ENCODE peak calls at places on chromosomes 2 and 18, in eight cellular contexts. One of them, this sample, is unnamed.
A peak's percentile ranks its signal among the peaks of the same experiment; 100 is the strongest.

GRCh38 chr2:146481629-146482028 is 1363.2 kb upstream of the ACVR2A start:
- DNase-seq in pancreas: no peak
- DNase-seq in tibial artery: no peak
- DNase-seq in AG10803: peak; percentile 16
- DNase-seq in BE2C: no peak
- DNase-seq in tibial nerve: no peak
- DNase-seq in astrocyte of the cerebellum: peak; percentile 18
- DNase-seq in astrocyte of the spinal cord: peak; percentile 45
- DNase-seq in this sample: no peak

GRCh38 chr2:26986576-26986975 is 16.1 kb downstream of the MAPRE3 start:
- DNase-seq in tibial nerve: no peak
- DNase-seq in astrocyte of the spinal cord: no peak
- DNase-seq in tibial artery: no peak
- DNase-seq in AG10803: no peak
- DNase-seq in astrocyte of the cerebellum: peak; percentile 36
- DNase-seq in BE2C: no peak
- DNase-seq in pancreas: no peak
- DNase-seq in this sample: no peak

GRCh38 chr2:33134086-33134763 is 187.5 kb downstream of the LTBP1 start:
- DNase-seq in tibial nerve: peak; percentile 66
- DNase-seq in astrocyte of the cerebellum: peak; percentile 99
- DNase-seq in pancreas: peak; percentile 10
- DNase-seq in astrocyte of the spinal cord: peak; percentile 99
- DNase-seq in BE2C: no peak
- DNase-seq in AG10803: peak; percentile 99
- DNase-seq in tibial artery: peak; percentile 75
- DNase-seq in this sample: peak; percentile 42

GRCh38 chr2:132632000-132632649 is 37.9 kb downstream of the LYPD1 start:
- DNase-seq in astrocyte of the cerebellum: no peak
- DNase-seq in BE2C: no peak
- DNase-seq in AG10803: peak; percentile 40
- DNase-seq in tibial nerve: no peak
- DNase-seq in pancreas: no peak
- DNase-seq in tibial artery: no peak
- DNase-seq in astrocyte of the spinal cord: peak; percentile 54
- DNase-seq in this sample: no peak

GRCh38 chr18:35376742-35377695 is at the start of gene ZNF396:
- DNase-seq in astrocyte of the spinal cord: peak; percentile 57
- DNase-seq in tibial artery: peak; percentile 83
- DNase-seq in tibial nerve: peak; percentile 73
- DNase-seq in AG10803: peak; percentile 62
- DNase-seq in BE2C: peak; percentile 55
- DNase-seq in astrocyte of the cerebellum: no peak
- DNase-seq in pancreas: peak; percentile 84
- DNase-seq in this sample: peak; percentile 32

GRCh38 chr18:47163241-47163640 is 12.9 kb downstream of the IER3IP1 start:
- DNase-seq in astrocyte of the cerebellum: no peak
- DNase-seq in tibial nerve: no peak
- DNase-seq in AG10803: peak; percentile 52
- DNase-seq in pancreas: no peak
- DNase-seq in BE2C: no peak
- DNase-seq in tibial artery: no peak
- DNase-seq in astrocyte of the spinal cord: peak; percentile 38
- DNase-seq in this sample: no peak

GRCh38 chr18:63676526-63676925 is 14.8 kb upstream of the SERPINB3 start:
- DNase-seq in tibial nerve: no peak
- DNase-seq in pancreas: no peak
- DNase-seq in tibial artery: no peak
- DNase-seq in BE2C: no peak
- DNase-seq in astrocyte of the spinal cord: no peak
- DNase-seq in astrocyte of the cerebellum: no peak
- DNase-seq in AG10803: no peak
- DNase-seq in this sample: no peak

GRCh38 chr2:203603451-203604389 is 68.6 kb upstream of the RAPH1 start:
- DNase-seq in AG10803: peak; percentile 9
- DNase-seq in tibial artery: no peak
- DNase-seq in astrocyte of the cerebellum: no peak
- DNase-seq in pancreas: no peak
- DNase-seq in BE2C: no peak
- DNase-seq in tibial nerve: no peak
- DNase-seq in astrocyte of the spinal cord: no peak
- DNase-seq in this sample: no peak

GRCh38 chr18:39274535-39274934 is 1708.9 kb upstream of the CELF4 start:
- DNase-seq in tibial artery: no peak
- DNase-seq in astrocyte of the cerebellum: no peak
- DNase-seq in astrocyte of the spinal cord: peak; percentile 37
- DNase-seq in tibial nerve: no peak
- DNase-seq in BE2C: no peak
- DNase-seq in AG10803: no peak
- DNase-seq in pancreas: no peak
- DNase-seq in this sample: no peak

GRCh38 chr18:46628206-46628605 is 28.8 kb downstream of the LOXHD1 start:
- DNase-seq in astrocyte of the spinal cord: no peak
- DNase-seq in astrocyte of the cerebellum: no peak
- DNase-seq in BE2C: no peak
- DNase-seq in tibial artery: no peak
- DNase-seq in AG10803: no peak
- DNase-seq in pancreas: no peak
- DNase-seq in tibial nerve: no peak
- DNase-seq in this sample: no peak

GRCh38 chr2:138107288-138107687 is 143.0 kb downstream of the HNMT start:
- DNase-seq in pancreas: no peak
- DNase-seq in astrocyte of the spinal cord: no peak
- DNase-seq in BE2C: no peak
- DNase-seq in tibial artery: no peak
- DNase-seq in AG10803: no peak
- DNase-seq in tibial nerve: no peak
- DNase-seq in astrocyte of the cerebellum: no peak
- DNase-seq in this sample: no peak

GRCh38 chr18:8958660-8959059 is 143.8 kb upstream of the NDUFV2 start:
- DNase-seq in BE2C: no peak
- DNase-seq in tibial artery: no peak
- DNase-seq in AG10803: no peak
- DNase-seq in astrocyte of the cerebellum: no peak
- DNase-seq in tibial nerve: no peak
- DNase-seq in pancreas: no peak
- DNase-seq in astrocyte of the spinal cord: no peak
- DNase-seq in this sample: no peak

GRCh38 chr2:109128048-109128465 is 948 bp upstream of the SH3RF3 start:
- DNase-seq in astrocyte of the spinal cord: peak; percentile 93
- DNase-seq in AG10803: peak; percentile 87
- DNase-seq in tibial nerve: peak; percentile 73
- DNase-seq in pancreas: peak; percentile 70
- DNase-seq in BE2C: peak; percentile 70
- DNase-seq in tibial artery: peak; percentile 77
- DNase-seq in astrocyte of the cerebellum: peak; percentile 80
- DNase-seq in this sample: peak; percentile 90

DNA sequence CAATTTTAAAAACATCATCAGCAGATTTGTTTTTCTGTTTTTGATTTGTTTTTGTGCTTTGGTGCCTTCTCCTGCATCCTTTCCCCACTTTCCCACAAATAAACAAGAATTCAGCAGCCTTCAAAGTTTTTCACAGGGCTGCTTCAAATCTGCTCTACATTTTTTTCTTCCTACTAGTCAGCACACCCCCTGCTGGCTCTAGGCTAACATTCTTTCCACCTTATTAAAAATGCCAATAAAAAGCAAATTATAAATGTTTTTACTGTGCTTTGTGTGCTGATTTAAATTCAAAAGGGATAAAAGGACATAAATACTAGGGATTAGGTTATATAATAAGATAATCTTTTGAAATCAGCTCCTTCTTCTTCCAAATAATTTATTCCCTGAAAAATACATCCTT is 6.2 kb upstream of the CNTNAP5 start:
- DNase-seq in pancreas: no peak
- DNase-seq in astrocyte of the cerebellum: no peak
- DNase-seq in tibial nerve: no peak
- DNase-seq in astrocyte of the spinal cord: no peak
- DNase-seq in BE2C: no peak
- DNase-seq in AG10803: no peak
- DNase-seq in tibial artery: no peak
- DNase-seq in this sample: no peak
- TF ChIP-seq CTCF in pancreas: no peak
- TF ChIP-seq CTCF in astrocyte of the cerebellum: no peak
- TF ChIP-seq CTCF in tibial nerve: no peak
- TF ChIP-seq CTCF in astrocyte of the spinal cord: peak; percentile 4
- TF ChIP-seq CTCF in BE2C: peak; percentile 43
- TF ChIP-seq CTCF in AG10803: no peak
- TF ChIP-seq CTCF in tibial artery: no peak
- TF ChIP-seq CTCF in this sample: peak; percentile 23

GRCh38 chr2:240451108-240451611 is 15.7 kb downstream of the GPC1 start:
- DNase-seq in pancreas: no peak
- DNase-seq in BE2C: no peak
- DNase-seq in tibial artery: no peak
- DNase-seq in astrocyte of the spinal cord: no peak
- DNase-seq in AG10803: no peak
- DNase-seq in astrocyte of the cerebellum: no peak
- DNase-seq in tibial nerve: no peak
- DNase-seq in this sample: no peak
- TF ChIP-seq CTCF in pancreas: no peak
- TF ChIP-seq CTCF in BE2C: no peak
- TF ChIP-seq CTCF in tibial artery: no peak
- TF ChIP-seq CTCF in astrocyte of the spinal cord: no peak
- TF ChIP-seq CTCF in AG10803: no peak
- TF ChIP-seq CTCF in astrocyte of the cerebellum: no peak
- TF ChIP-seq CTCF in tibial nerve: no peak
- TF ChIP-seq CTCF in this sample: no peak

GRCh38 chr2:69911985-69912563 is 2.8 kb upstream of the MXD1 start:
- DNase-seq in tibial nerve: no peak
- DNase-seq in pancreas: no peak
- DNase-seq in astrocyte of the spinal cord: peak; percentile 60
- DNase-seq in tibial artery: no peak
- DNase-seq in astrocyte of the cerebellum: peak; percentile 47
- DNase-seq in AG10803: peak; percentile 67
- DNase-seq in BE2C: no peak
- DNase-seq in this sample: no peak

GRCh38 chr2:69917854-69918253 is 2.9 kb downstream of the MXD1 start:
- DNase-seq in pancreas: no peak
- DNase-seq in AG10803: peak; percentile 85
- DNase-seq in tibial nerve: no peak
- DNase-seq in BE2C: no peak
- DNase-seq in astrocyte of the cerebellum: peak; percentile 60
- DNase-seq in astrocyte of the spinal cord: peak; percentile 87
- DNase-seq in tibial artery: no peak
- DNase-seq in this sample: no peak

GRCh38 chr2:69916151-69916550 is 1.2 kb downstream of the MXD1 start:
- DNase-seq in astrocyte of the spinal cord: no peak
- DNase-seq in AG10803: no peak
- DNase-seq in tibial artery: no peak
- DNase-seq in astrocyte of the cerebellum: no peak
- DNase-seq in pancreas: no peak
- DNase-seq in BE2C: no peak
- DNase-seq in tibial nerve: no peak
- DNase-seq in this sample: no peak

GRCh38 chr2:69915050-69915945 is at the start of gene MXD1:
- DNase-seq in BE2C: peak; percentile 12
- DNase-seq in pancreas: peak; percentile 48
- DNase-seq in AG10803: no peak
- DNase-seq in tibial nerve: no peak
- DNase-seq in astrocyte of the spinal cord: no peak
- DNase-seq in tibial artery: no peak
- DNase-seq in astrocyte of the cerebellum: no peak
- DNase-seq in this sample: peak; percentile 21

GRCh38 chr2:69914235-69915049 is 467 bp upstream of the MXD1 start:
- DNase-seq in astrocyte of the spinal cord: peak; percentile 100
- DNase-seq in tibial nerve: peak; percentile 99
- DNase-seq in pancreas: peak; percentile 100
- DNase-seq in BE2C: peak; percentile 97
- DNase-seq in tibial artery: peak; percentile 100
- DNase-seq in astrocyte of the cerebellum: peak; percentile 100
- DNase-seq in AG10803: peak; percentile 100
- DNase-seq in this sample: peak; percentile 99
- TF ChIP-seq CTCF in astrocyte of the spinal cord: peak; percentile 15
- TF ChIP-seq CTCF in tibial nerve: peak; percentile 26
- TF ChIP-seq CTCF in pancreas: no peak
- TF ChIP-seq CTCF in BE2C: peak; percentile 7
- TF ChIP-seq CTCF in tibial artery: peak; percentile 6
- TF ChIP-seq CTCF in astrocyte of the cerebellum: no peak
- TF ChIP-seq CTCF in AG10803: no peak
- TF ChIP-seq CTCF in this sample: peak; percentile 17

DNA sequence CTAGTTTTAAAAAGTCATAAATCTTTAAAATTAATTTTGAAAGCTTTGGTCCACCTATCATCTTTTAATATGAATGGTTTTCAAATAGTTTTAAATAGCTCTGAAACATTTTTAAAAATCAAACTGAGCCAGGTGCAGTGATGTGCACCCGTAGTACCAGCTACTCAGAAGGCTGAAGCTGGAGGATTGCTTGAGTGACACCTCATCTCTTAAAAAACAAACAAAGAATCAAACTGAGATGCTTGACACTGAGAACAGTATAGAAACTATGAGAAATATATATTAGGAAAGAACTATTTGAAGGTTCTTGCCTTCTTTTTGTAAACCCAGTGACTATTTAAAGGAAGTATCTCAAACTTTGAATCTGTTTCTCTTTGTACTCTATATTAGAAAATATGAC is 67.4 kb downstream of the BARD1 start:
- DNase-seq in astrocyte of the cerebellum: no peak
- DNase-seq in BE2C: no peak
- DNase-seq in AG10803: no peak
- DNase-seq in astrocyte of the spinal cord: no peak
- DNase-seq in tibial artery: no peak
- DNase-seq in tibial nerve: no peak
- DNase-seq in pancreas: no peak
- DNase-seq in this sample: no peak
- TF ChIP-seq CTCF in astrocyte of the cerebellum: no peak
- TF ChIP-seq CTCF in BE2C: no peak
- TF ChIP-seq CTCF in AG10803: no peak
- TF ChIP-seq CTCF in astrocyte of the spinal cord: no peak
- TF ChIP-seq CTCF in tibial artery: no peak
- TF ChIP-seq CTCF in tibial nerve: no peak
- TF ChIP-seq CTCF in pancreas: no peak
- TF ChIP-seq CTCF in this sample: no peak

This sample was measured in mesothelial cell of epicardium.